ENCODE peak calls at places on chromosome 6, in five cellular contexts. A, X, B, Y and K are unnamed samples.

GRCh38 chr6:106099235-106099537 is 13.1 kb downstream of the PRDM1 start:
- DNase-seq in X (no peak), B (no peak), Y (no peak), A (no peak), K (no peak)

GRCh38 chr6:163021054-163021453 is 293.3 kb downstream of the PACRG start:
- DNase-seq in A (no peak), B (no peak), X (no peak), Y (no peak), K (no peak)

GRCh38 chr6:69026715-69027114 is 391.6 kb downstream of the ADGRB3 start:
- DNase-seq in A (no peak), B (no peak), X (no peak), Y (no peak), K (no peak)

GRCh38 chr6:40912158-40912946 is 126.7 kb downstream of the UNC5CL start:
- DNase-seq in Y (no peak), A (no peak), X (peak; percentile 64), B (peak; percentile 43), K (peak; percentile 75)

GRCh38 chr6:4021133-4021861 is 57.6 kb downstream of the FAM217A start:
- DNase-seq in Y (peak; percentile 90), B (peak; percentile 91), X (peak; percentile 93), A (peak; percentile 83), K (peak; percentile 83)

GRCh38 chr6:14816106-14816864 is 429.6 kb upstream of the JARID2 start:
- DNase-seq in X (no peak), Y (no peak), B (no peak), A (no peak), K (no peak)

GRCh38 chr6:31122803-31123706 is 2.8 kb upstream of the CDSN start:
- DNase-seq in X (no peak), A (no peak), B (peak; percentile 94), Y (no peak), K (no peak)

GRCh38 chr6:79742030-79742429 is 110.9 kb downstream of the SH3BGRL2 start:
- DNase-seq in B (no peak), X (no peak), A (no peak), Y (no peak), K (no peak)

GRCh38 chr6:134039116-134039515 is 13.3 kb downstream of the SLC2A12 start:
- DNase-seq in A (no peak), Y (no peak), X (no peak), B (no peak), K (no peak)

GRCh38 chr6:6090861-6091607 is 84.3 kb upstream of the NRN1 start:
- DNase-seq in X (no peak), B (no peak), Y (no peak), A (no peak), K (no peak)

GRCh38 chr6:35409245-35409644 is 42.9 kb upstream of the FANCE start:
- DNase-seq in Y (no peak), B (no peak), X (no peak), A (no peak), K (no peak)

GRCh38 chr6:11767458-11767857 is 11.1 kb downstream of the ADTRP start:
- DNase-seq in A (no peak), B (no peak), X (no peak), Y (no peak), K (no peak)

GRCh38 chr6:2782825-2783187 is 17.6 kb downstream of the WRNIP1 start:
- DNase-seq in B (no peak), Y (no peak), A (no peak), X (peak; percentile 57), K (no peak)

GRCh38 chr6:2781685-2782355 is 16.6 kb downstream of the WRNIP1 start:
- DNase-seq in Y (no peak), A (no peak), X (no peak), B (no peak), K (no peak)

GRCh38 chr6:2784061-2784460 is 18.9 kb downstream of the WRNIP1 start:
- DNase-seq in B (no peak), X (no peak), A (no peak), Y (no peak), K (no peak)

GRCh38 chr6:2782356-2782708 is 17.1 kb downstream of the WRNIP1 start:
- DNase-seq in X (no peak), A (no peak), Y (no peak), B (no peak), K (no peak)

GRCh38 chr6:2783188-2783957 is 18.2 kb downstream of the WRNIP1 start:
- DNase-seq in B (no peak), X (peak; percentile 45), A (no peak), Y (no peak), K (no peak)
- TF ChIP-seq CTCF in B (no peak), X (no peak), A (no peak), Y (no peak), K (no peak)

GRCh38 chr6:43285832-43286231 is 12.2 kb upstream of the SLC22A7 start:
- DNase-seq in X (no peak), Y (no peak), A (no peak), B (no peak), K (no peak)

GRCh38 chr6:43286456-43286994 is 11.5 kb upstream of the SLC22A7 start:
- DNase-seq in Y (no peak), B (no peak), X (no peak), A (no peak), K (no peak)

GRCh38 chr6:43285415-43285814 is 12.6 kb upstream of the SLC22A7 start:
- DNase-seq in A (no peak), X (no peak), B (no peak), Y (no peak), K (no peak)

GRCh38 chr6:43287717-43288679 is 10.1 kb upstream of the SLC22A7 start:
- DNase-seq in Y (no peak), X (no peak), B (no peak), A (no peak), K (no peak)

DNA sequence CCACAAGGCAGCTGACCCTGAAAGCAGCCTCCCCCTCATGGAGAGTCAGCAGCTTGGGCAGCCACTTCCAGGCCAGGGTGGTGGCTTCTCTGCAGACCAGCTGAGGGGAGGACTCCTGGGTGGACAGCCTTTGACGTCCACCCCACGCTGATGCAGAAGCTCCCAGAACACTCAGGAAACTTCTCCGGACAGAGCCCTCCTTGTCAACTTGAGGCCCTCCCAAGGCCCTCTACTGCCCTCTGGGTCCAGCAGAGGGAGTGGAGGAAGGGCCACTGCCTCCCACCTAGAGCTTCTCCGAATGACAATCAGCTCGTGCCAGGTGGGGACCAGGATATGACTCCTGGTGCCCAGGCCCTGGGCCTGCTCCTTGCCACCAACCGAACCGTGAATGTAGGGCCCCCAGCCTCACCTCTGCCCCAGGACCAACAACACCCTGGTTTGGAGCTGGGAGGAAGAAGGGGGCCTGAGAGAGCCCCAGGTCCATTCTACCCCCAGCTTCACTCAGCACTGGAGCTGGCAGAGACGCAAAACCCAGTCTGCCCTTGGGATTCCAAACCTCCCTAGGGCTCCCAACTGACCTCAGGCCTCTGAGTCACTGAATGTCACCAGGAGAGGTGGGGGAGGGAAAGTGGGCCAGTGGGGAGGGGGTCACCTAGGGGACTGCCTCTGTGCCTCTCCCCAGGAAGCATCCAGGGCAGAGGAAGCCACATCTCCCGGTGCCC is 10.9 kb upstream of the SLC22A7 start:
- DNase-seq in B (no peak), Y (no peak), X (no peak), A (no peak), K (no peak)
- TF ChIP-seq CTCF in B (no peak), Y (no peak), X (no peak), A (no peak), K (no peak)

GRCh38 chr6:44062771-44063560 is 64.3 kb downstream of the MRPL14 start:
- DNase-seq in Y (no peak), X (no peak), B (no peak), A (no peak), K (no peak)
- TF ChIP-seq CTCF in Y (peak; percentile 72), X (peak; percentile 64), B (no peak), A (no peak), K (peak; percentile 57)

DNA sequence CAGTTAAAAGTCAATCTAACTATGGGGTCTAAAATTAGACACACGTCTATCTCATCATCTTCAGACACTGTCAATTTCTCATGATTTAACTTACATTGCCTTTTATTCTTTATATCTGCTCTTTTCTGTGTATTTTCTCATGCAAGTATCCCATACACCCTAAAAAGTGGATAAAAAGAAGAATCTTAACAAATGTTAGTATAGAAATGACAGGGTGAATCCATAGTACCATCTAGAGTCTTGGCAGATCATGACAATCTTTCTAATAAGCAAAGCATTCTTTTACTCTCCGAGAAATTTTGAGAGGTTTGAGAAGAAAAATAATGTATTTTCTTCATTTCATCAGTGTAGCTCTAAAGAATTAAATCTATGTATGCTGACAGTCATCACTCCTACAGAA is 382.7 kb downstream of the C6orf118 start:
- DNase-seq in Y (no peak), A (no peak), X (no peak), B (no peak), K (no peak)
- TF ChIP-seq CTCF in Y (peak; percentile 10), A (no peak), X (no peak), B (no peak), K (no peak)

DNA sequence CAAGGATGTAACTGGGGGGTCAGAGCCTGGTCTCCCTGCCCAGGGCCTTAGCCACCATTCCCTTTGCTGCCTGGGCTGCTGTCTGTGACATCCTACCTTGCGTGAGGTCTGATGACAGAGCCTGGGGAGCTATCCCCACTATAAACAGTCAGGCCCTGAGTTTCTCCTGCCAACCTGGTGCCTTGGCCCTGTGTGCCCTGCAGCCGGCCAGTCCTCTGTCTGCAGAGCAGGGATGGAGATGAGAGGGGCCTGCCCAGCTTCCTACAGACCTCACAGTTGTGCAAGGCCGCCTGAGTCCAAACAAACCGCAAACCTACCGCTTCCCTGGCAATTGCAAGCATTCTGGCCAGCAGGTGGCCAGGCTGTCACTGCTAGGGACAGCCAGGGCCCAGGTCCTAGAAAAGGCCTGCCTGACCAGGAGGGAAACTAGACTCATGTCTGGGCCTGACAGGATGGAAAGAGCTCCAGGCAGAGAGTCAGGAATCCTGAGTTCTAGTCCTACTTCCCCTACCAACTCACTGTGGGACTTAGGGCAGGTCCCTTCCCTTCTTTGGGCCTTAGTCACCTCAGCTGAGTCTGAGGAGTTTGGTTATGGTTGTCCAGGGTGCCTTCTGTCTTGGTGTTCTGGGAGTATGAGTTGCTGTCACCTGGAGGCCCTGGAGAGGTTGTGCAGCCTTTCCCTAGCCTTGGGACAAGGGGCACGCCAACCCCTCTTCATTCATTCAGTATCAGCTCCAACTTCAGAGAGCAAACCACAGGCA is 86.2 kb downstream of the VEGFA start:
- DNase-seq in B (no peak), X (no peak), A (no peak), Y (no peak), K (no peak)
- TF ChIP-seq CTCF in B (no peak), X (peak; percentile 40), A (no peak), Y (peak; percentile 12), K (peak; percentile 17)